ENCODE peak calls at places on chromosome X, in nine cellular contexts. G, P, H, E, Z, Q, Y, I and F are unnamed samples.

GRCh38 chrX:41684138-41684537 is 4.6 kb upstream of the GPR34 start:
- DNase-seq in H (no peak), G (no peak), Q (no peak), Y (no peak), P (no peak), Z (no peak), I (no peak), E (no peak), F (no peak)

GRCh38 chrX:33106737-33107136 is 104.6 kb downstream of the DMD start:
- DNase-seq in Z (no peak), E (no peak), P (no peak), I (no peak), Y (no peak), H (no peak), Q (no peak), G (no peak), F (no peak)

GRCh38 chrX:154373340-154374306 is 811 bp downstream of the FLNA start:
- DNase-seq in Y (peak; percentile 65), Z (peak; percentile 78), H (no peak), I (peak; percentile 79), G (no peak), Q (peak; percentile 37), P (peak; percentile 54), E (peak; percentile 57), F (no peak)

GRCh38 chrX:16320765-16321355 is 153.6 kb downstream of the MAGEB17 start:
- DNase-seq in Y (no peak), P (no peak), H (no peak), G (no peak), Q (no peak), I (no peak), Z (no peak), E (no peak), F (no peak)

GRCh38 chrX:19487520-19488200 is 27.6 kb downstream of the MAP3K15 start:
- DNase-seq in P (peak; percentile 58), H (no peak), G (no peak), E (no peak), Z (no peak), Y (no peak), Q (no peak), I (no peak), F (no peak)

GRCh38 chrX:46398874-46399273 is 146.3 kb downstream of the ZNF674 start:
- DNase-seq in E (no peak), G (no peak), Q (no peak), P (no peak), Z (no peak), H (no peak), I (no peak), Y (no peak), F (no peak)

GRCh38 chrX:43974076-43974475 is 886 bp upstream of the NDP start:
- DNase-seq in H (no peak), Y (no peak), P (no peak), Z (no peak), G (no peak), I (no peak), Q (no peak), E (no peak), F (no peak)

GRCh38 chrX:30957753-30958152 is 68.7 kb upstream of the TAB3 start:
- DNase-seq in E (no peak), G (no peak), P (no peak), I (no peak), Y (no peak), H (no peak), Z (peak; percentile 11), Q (no peak), F (no peak)

GRCh38 chrX:21666679-21667078 is 8.5 kb upstream of the KLHL34 start:
- DNase-seq in I (no peak), H (no peak), Q (no peak), P (no peak), G (no peak), Z (no peak), Y (no peak), E (no peak), F (no peak)

GRCh38 chrX:110444996-110445395 is 86.3 kb downstream of the RTL9 start:
- DNase-seq in P (no peak), H (no peak), Q (no peak), I (no peak), E (no peak), Y (no peak), Z (no peak), G (no peak), F (no peak)

GRCh38 chrX:69133561-69134542 is 31.4 kb downstream of the PJA1 start:
- DNase-seq in Z (peak; percentile 67), G (no peak), E (peak; percentile 59), Y (peak; percentile 34), I (peak; percentile 63), H (no peak), Q (no peak), P (no peak), F (no peak)

GRCh38 chrX:39527045-39527444 is 570.7 kb downstream of the BCOR start:
- DNase-seq in H (no peak), E (no peak), Z (no peak), I (no peak), Y (no peak), G (no peak), P (no peak), Q (no peak), F (no peak)

GRCh38 chrX:1442016-1442665 is 10.6 kb downstream of the ASMTL start:
- DNase-seq in I (peak; percentile 2), Y (no peak), H (no peak), P (no peak), Q (no peak), E (no peak), Z (no peak), G (no peak), F (no peak)

GRCh38 chrX:53320543-53321215 is 39.3 kb upstream of the IQSEC2 start:
- DNase-seq in P (no peak), H (no peak), Z (no peak), I (no peak), G (peak; percentile 8), Q (no peak), Y (peak; percentile 30), E (no peak), F (no peak)

GRCh38 chrX:38985375-38985774 is 184.1 kb downstream of the MID1IP1 start:
- DNase-seq in E (peak; percentile 73), P (no peak), Y (no peak), G (no peak), I (no peak), Z (peak; percentile 8), H (no peak), Q (no peak), F (peak; percentile 6)

GRCh38 chrX:68627986-68628385 is 19.5 kb upstream of the STARD8 start:
- DNase-seq in Y (no peak), Q (no peak), G (no peak), H (no peak), E (no peak), P (no peak), Z (no peak), I (no peak), F (no peak)

GRCh38 chrX:67523932-67524331 is 19.9 kb upstream of the AR start:
- DNase-seq in E (no peak), Y (no peak), H (no peak), G (no peak), P (no peak), I (no peak), Z (no peak), Q (no peak), F (no peak)

GRCh38 chrX:12080265-12080664 is 58.0 kb upstream of the FRMPD4 start:
- DNase-seq in P (no peak), E (peak; percentile 77), Z (peak; percentile 25), Y (peak; percentile 3), Q (no peak), I (no peak), H (no peak), G (no peak), F (peak; percentile 0)

GRCh38 chrX:8289523-8289922 is 118.5 kb upstream of the VCX2 start:
- DNase-seq in G (no peak), P (no peak), Y (no peak), H (no peak), E (no peak), I (no peak), Q (no peak), Z (peak; percentile 3), F (no peak)

GRCh38 chrX:118974088-118974907 is at the start of gene LONRF3:
- DNase-seq in Q (peak; percentile 51), Y (peak; percentile 39), P (peak; percentile 74), H (peak; percentile 52), Z (peak; percentile 19), I (no peak), G (peak; percentile 59), E (no peak), F (no peak)

GRCh38 chrX:72258174-72258573 is 18.9 kb downstream of the RPS4X start:
- DNase-seq in Q (no peak), Z (peak; percentile 58), H (no peak), P (no peak), I (no peak), Y (no peak), G (no peak), E (no peak), F (no peak)

GRCh38 chrX:44580466-44580865 is 37.8 kb upstream of the FUNDC1 start:
- DNase-seq in Z (peak; percentile 41), I (no peak), Y (no peak), E (no peak), H (no peak), Q (no peak), G (no peak), P (no peak), F (no peak)

GRCh38 chrX:125202486-125203378 is 116.9 kb upstream of the TEX13C start:
- DNase-seq in Q (peak; percentile 0), G (no peak), Z (no peak), P (no peak), E (no peak), Y (peak; percentile 36), H (no peak), I (peak; percentile 14), F (no peak)

GRCh38 chrX:107559506-107559905 is 68.8 kb upstream of the PRPS1 start:
- DNase-seq in P (no peak), E (no peak), H (no peak), Y (no peak), Q (no peak), I (no peak), G (no peak), Z (no peak), F (no peak)